ENCODE peak calls at places on chromosomes 5 and 9, in six cellular contexts. X is AG04449; A is activated T-cell treated with anti-CD3 and anti-CD28 coated beads for 1 hour; L is activated naive CD4-positive, alpha-beta T cell treated with Interleukin-2 at 50 U/mL for 16 hours; K is EL; J is NCI-H146. D is an unnamed sample.
A peak's percentile ranks its signal among the peaks of the same experiment; 100 is the strongest.

GRCh38 chr9:113556877-113557593 is 93.5 kb downstream of the RGS3 start:
- DNase-seq in X (no peak), A (no peak), L (no peak), K (peak; percentile 26), J (no peak), D (no peak)

GRCh38 chr9:118829334-118829733 is 539.9 kb downstream of the BRINP1 start:
- DNase-seq in X (no peak), A (no peak), L (no peak), K (peak; percentile 18), J (no peak), D (peak; percentile 39)

GRCh38 chr5:59786271-59786805 is 107.2 kb downstream of the PDE4D start:
- DNase-seq in X (peak; percentile 59), A (no peak), L (no peak), K (peak; percentile 92), J (no peak), D (peak; percentile 80)

GRCh38 chr5:73066466-73066865 is 53.9 kb upstream of the TMEM171 start:
- DNase-seq in X (peak; percentile 33), A (no peak), L (no peak), K (peak; percentile 81), J (no peak), D (peak; percentile 32)

GRCh38 chr9:128340691-128341434 is 536 bp downstream of the SLC27A4 start:
- DNase-seq in X (no peak), A (no peak), L (peak; percentile 28), K (peak; percentile 13), J (peak; percentile 13), D (peak; percentile 28)

GRCh38 chr9:94847486-94847885 is 121.0 kb downstream of the AOPEP start:
- DNase-seq in X (no peak), A (no peak), L (no peak), K (peak; percentile 69), J (no peak), D (peak; percentile 70)

GRCh38 chr5:132334812-132335211 is 34.7 kb upstream of the SLC22A5 start:
- DNase-seq in X (no peak), A (no peak), L (no peak), K (no peak), J (peak; percentile 9), D (peak; percentile 18)

GRCh38 chr5:147520450-147520849 is 10.6 kb upstream of the DPYSL3 start:
- DNase-seq in X (no peak), A (no peak), L (no peak), K (no peak), J (no peak), D (peak; percentile 33)

GRCh38 chr5:138975098-138975847 is 100.1 kb upstream of the LRRTM2 start:
- DNase-seq in X (no peak), A (no peak), L (no peak), K (peak; percentile 74), J (no peak), D (peak; percentile 80)